ENCODE peak calls at places on chromosomes 4 and X, in four cellular contexts. Y is uterus, B is suprapubic skin, I is NAMALWA. L is an unnamed sample.

GRCh38 chrX:14064632-14065432 is 35.1 kb upstream of the GEMIN8 start:
- DNase-seq in B (no peak), I (no peak), Y (no peak), L (no peak)

GRCh38 chr4:58061967-58062366 is 951.8 kb upstream of the IGFBP7 start:
- DNase-seq in I (peak; percentile 3), Y (no peak), B (no peak), L (no peak)

GRCh38 chrX:39705299-39705698 is 392.5 kb downstream of the BCOR start:
- DNase-seq in Y (peak; percentile 80), I (peak; percentile 2), B (peak; percentile 74), L (no peak)

GRCh38 chr4:158193171-158193749 is 17.0 kb upstream of the TMEM144 start:
- DNase-seq in Y (no peak), I (peak; percentile 73), B (no peak), L (peak; percentile 12)

GRCh38 chr4:85823295-85823694 is 348.3 kb downstream of the ARHGAP24 start:
- DNase-seq in B (no peak), I (no peak), Y (no peak), L (no peak)

GRCh38 chr4:107631568-107631967 is 88.5 kb downstream of the PAPSS1 start:
- DNase-seq in B (no peak), Y (no peak), I (no peak), L (no peak)

GRCh38 chrX:131874300-131874699 is 148.8 kb upstream of the STK26 start:
- DNase-seq in Y (no peak), B (no peak), I (no peak), L (no peak)

GRCh38 chrX:22730542-22730941 is 269.2 kb upstream of the DDX53 start:
- DNase-seq in I (peak; percentile 47), Y (no peak), B (no peak), L (no peak)

GRCh38 chr4:100977746-100978397 is 369.5 kb downstream of the PPP3CA start:
- DNase-seq in B (no peak), I (no peak), Y (no peak), L (no peak)

GRCh38 chr4:77142642-77143020 is 14.4 kb upstream of the CCNG2 start:
- DNase-seq in Y (no peak), B (no peak), I (no peak), L (no peak)

GRCh38 chrX:66553973-66554372 is 84.9 kb downstream of the EDA2R start:
- DNase-seq in I (no peak), Y (no peak), B (no peak), L (no peak)

GRCh38 chr4:173522160-173522873 is 7.7 kb downstream of the HAND2 start:
- DNase-seq in B (peak; percentile 92), I (no peak), Y (peak; percentile 92), L (no peak)

GRCh38 chrX:153414838-153415552 is 3.7 kb downstream of the ZFP92 start:
- DNase-seq in I (no peak), Y (no peak), B (no peak), L (no peak)

GRCh38 chrX:154040307-154040756 is 20.6 kb upstream of the IRAK1 start:
- DNase-seq in B (no peak), Y (no peak), I (no peak), L (no peak)

GRCh38 chrX:34875204-34875603 is 67.4 kb upstream of the FAM47B start:
- DNase-seq in B (no peak), Y (no peak), I (no peak), L (no peak)

GRCh38 chr4:138050601-138051000 is 191.5 kb downstream of the SLC7A11 start:
- DNase-seq in B (no peak), I (no peak), Y (no peak), L (no peak)

GRCh38 chr4:170374770-170375169 is 285.0 kb upstream of the AADAT start:
- DNase-seq in I (peak; percentile 65), Y (no peak), B (no peak), L (peak; percentile 56)

GRCh38 chr4:31365006-31365690 is 645.0 kb downstream of the PCDH7 start:
- DNase-seq in B (no peak), Y (no peak), I (no peak), L (no peak)

GRCh38 chr4:24131954-24132673 is 242.3 kb upstream of the PPARGC1A start:
- DNase-seq in I (no peak), Y (no peak), B (no peak), L (no peak)

GRCh38 chr4:158121203-158121586 is 51.6 kb downstream of the GASK1B start:
- DNase-seq in Y (peak; percentile 81), B (no peak), I (no peak), L (no peak)

GRCh38 chrX:43882294-43882681 is at the start of gene MAOB:
- DNase-seq in I (no peak), Y (peak; percentile 43), B (no peak), L (no peak)

GRCh38 chr4:75555294-75556164 is at the start of gene ODAPH:
- DNase-seq in Y (no peak), I (peak; percentile 34), B (no peak), L (peak; percentile 50)

GRCh38 chr4:4333265-4333706 is 43.2 kb downstream of the ZBTB49 start:
- DNase-seq in Y (no peak), I (no peak), B (no peak), L (no peak)

GRCh38 chr4:183299464-183299863 is 20.6 kb downstream of the CLDN22 start:
- DNase-seq in B (no peak), I (no peak), Y (no peak), L (no peak)

GRCh38 chr4:148210661-148211060 is 231.6 kb downstream of the NR3C2 start:
- DNase-seq in Y (no peak), B (no peak), I (no peak), L (no peak)

GRCh38 chrX:38151426-38151825 is 69.2 kb downstream of the SRPX start:
- DNase-seq in I (no peak), Y (no peak), B (no peak), L (no peak)

GRCh38 chr4:133151681-133152329 is 2.7 kb downstream of the PCDH10 start:
- DNase-seq in B (no peak), Y (no peak), I (no peak), L (peak; percentile 21)

L was measured in GM13977.